ENCODE peak calls at places on chromosomes 7 and 10, in five cellular contexts. X is heart left ventricle, E is pancreas, W is mesendoderm, A is cardiac muscle cell. D is an unnamed sample.

GRCh38 chr10:96512997-96513685 is 585 bp downstream of the TLL2 start:
- DNase-seq in E (peak; percentile 54), W (no peak), A (peak; percentile 21), X (no peak), D (no peak)

GRCh38 chr10:71748671-71749191 is 24.6 kb downstream of the VSIR start:
- DNase-seq in X (peak; percentile 91), E (no peak), W (no peak), A (no peak), D (peak; percentile 28)

GRCh38 chr7:41295455-41295815 is 407.5 kb downstream of the INHBA start:
- DNase-seq in X (no peak), W (no peak), E (no peak), A (no peak), D (no peak)

GRCh38 chr10:88157981-88158465 is 294.6 kb downstream of the PTEN start:
- DNase-seq in X (no peak), A (no peak), W (no peak), E (no peak), D (no peak)

GRCh38 chr7:25391295-25391861 is 163.1 kb upstream of the NPVF start:
- DNase-seq in A (peak; percentile 29), E (no peak), X (no peak), W (peak; percentile 18), D (no peak)

GRCh38 chr7:82760092-82760491 is 316.5 kb upstream of the CACNA2D1 start:
- DNase-seq in A (no peak), E (no peak), W (peak; percentile 6), X (no peak), D (no peak)

GRCh38 chr7:54349259-54349658 is 192.9 kb upstream of the VSTM2A start:
- DNase-seq in E (no peak), W (peak; percentile 3), A (no peak), X (no peak), D (no peak)

GRCh38 chr10:108911814-108912541 is 1011.3 kb downstream of the XPNPEP1 start:
- DNase-seq in W (peak; percentile 96), X (peak; percentile 65), E (peak; percentile 74), A (no peak), D (peak; percentile 13)

GRCh38 chr7:16982640-16983103 is 100.9 kb upstream of the AGR3 start:
- DNase-seq in X (no peak), W (peak; percentile 57), A (peak; percentile 45), E (no peak), D (no peak)

GRCh38 chr10:88932539-88933256 is 19.9 kb downstream of the ACTA2 start:
- DNase-seq in E (no peak), A (peak; percentile 84), W (peak; percentile 91), X (no peak), D (peak; percentile 42)

GRCh38 chr7:133331861-133332260 is 79.0 kb downstream of the EXOC4 start:
- DNase-seq in W (no peak), A (no peak), E (no peak), X (no peak), D (no peak)

GRCh38 chr7:134741901-134742635 is 37.4 kb upstream of the CALD1 start:
- DNase-seq in A (no peak), E (no peak), W (peak; percentile 98), X (peak; percentile 65), D (no peak)

GRCh38 chr7:55558962-55559920 is 13.1 kb downstream of the VOPP1 start:
- DNase-seq in X (no peak), A (no peak), W (no peak), E (no peak), D (no peak)

GRCh38 chr10:108673756-108674155 is 1249.6 kb downstream of the XPNPEP1 start:
- DNase-seq in X (no peak), W (no peak), A (no peak), E (no peak), D (no peak)

GRCh38 chr7:38975944-38976392 is 1.7 kb upstream of the POU6F2 start:
- DNase-seq in A (peak; percentile 42), E (no peak), X (peak; percentile 55), W (peak; percentile 54), D (no peak)

GRCh38 chr10:31838065-31838464 is 90.6 kb downstream of the ARHGAP12 start:
- DNase-seq in W (no peak), A (no peak), E (no peak), X (no peak), D (no peak)

GRCh38 chr7:65983965-65984654 is 2.1 kb upstream of the GUSB start:
- DNase-seq in E (no peak), X (no peak), W (no peak), A (no peak), D (no peak)

GRCh38 chr7:94272821-94273583 is 121.7 kb upstream of the COL1A2 start:
- DNase-seq in A (no peak), W (no peak), E (no peak), X (no peak), D (no peak)

GRCh38 chr7:46208635-46209525 is 287.8 kb upstream of the IGFBP3 start:
- DNase-seq in A (no peak), E (no peak), W (no peak), X (no peak), D (no peak)

GRCh38 chr7:105388373-105389089 is at the start of gene SRPK2:
- DNase-seq in W (peak; percentile 85), A (peak; percentile 92), X (peak; percentile 91), E (peak; percentile 79), D (peak; percentile 14)

GRCh38 chr7:100588438-100588837 is 2.3 kb downstream of the FBXO24 start:
- DNase-seq in E (no peak), W (no peak), X (no peak), A (peak; percentile 39), D (no peak)

GRCh38 chr7:149457766-149458165 is 3.1 kb downstream of the ZNF777 start:
- DNase-seq in X (no peak), E (no peak), A (no peak), W (no peak), D (no peak)

GRCh38 chr10:67836972-67837371 is 1.0 kb downstream of the DNAJC12 start:
- DNase-seq in W (no peak), A (no peak), X (no peak), E (no peak), D (no peak)

GRCh38 chr7:46830-47140 is 145.6 kb upstream of the FAM20C start:
- DNase-seq in X (no peak), W (no peak), E (no peak), A (no peak), D (no peak)

GRCh38 chr7:1920266-1920681 is 250.2 kb downstream of the ELFN1 start:
- DNase-seq in A (no peak), W (no peak), E (peak; percentile 22), X (no peak), D (no peak)

GRCh38 chr7:145884716-145885514 is 231.7 kb upstream of the CNTNAP2 start:
- DNase-seq in A (no peak), W (no peak), E (no peak), X (no peak), D (no peak)

GRCh38 chr7:11517853-11518252 is 314.1 kb downstream of the THSD7A start:
- DNase-seq in E (no peak), X (no peak), W (peak; percentile 66), A (no peak), D (no peak)

GRCh38 chr7:114574384-114574783 is 159.8 kb downstream of the FOXP2 start:
- DNase-seq in E (no peak), X (no peak), W (peak; percentile 81), A (no peak), D (no peak)

GRCh38 chr10:88245974-88246511 is 337.1 kb downstream of the RNLS start:
- DNase-seq in W (no peak), E (no peak), A (peak; percentile 21), X (no peak), D (no peak)

GRCh38 chr7:28666144-28666543 is 253.8 kb downstream of the CREB5 start:
- DNase-seq in A (no peak), E (no peak), W (no peak), X (no peak), D (no peak)

GRCh38 chr10:25222085-25222660 is 47.4 kb downstream of the GPR158 start:
- DNase-seq in A (no peak), W (no peak), E (no peak), X (no peak), D (peak; percentile 22)

GRCh38 chr10:24816997-24817396 is 93.3 kb upstream of the ARHGAP21 start:
- DNase-seq in W (no peak), X (no peak), A (no peak), E (no peak), D (no peak)

GRCh38 chr10:71831646-71832552 is 19.2 kb downstream of the PSAP start:
- DNase-seq in A (no peak), W (no peak), E (no peak), X (no peak), D (no peak)

GRCh38 chr10:124459395-124459794 is 2.2 kb upstream of the LHPP start:
- DNase-seq in W (peak; percentile 92), E (no peak), X (no peak), A (no peak), D (no peak)
- H3K27ac ChIP-seq in W (no peak overlapping the region), E (no peak overlapping the region), X (no peak overlapping the region), A (no peak overlapping the region), D (no peak overlapping the region)

GRCh38 chr10:121695731-121696464 is 97.7 kb upstream of the FGFR2 start:
- DNase-seq in W (no peak), X (no peak), A (no peak), E (no peak), D (peak; percentile 31)
- H3K27ac ChIP-seq in W (no peak overlapping the region), X (no peak overlapping the region), A (peak overlapping the region; percentile 61), E (no peak overlapping the region), D (no peak overlapping the region)

DNA sequence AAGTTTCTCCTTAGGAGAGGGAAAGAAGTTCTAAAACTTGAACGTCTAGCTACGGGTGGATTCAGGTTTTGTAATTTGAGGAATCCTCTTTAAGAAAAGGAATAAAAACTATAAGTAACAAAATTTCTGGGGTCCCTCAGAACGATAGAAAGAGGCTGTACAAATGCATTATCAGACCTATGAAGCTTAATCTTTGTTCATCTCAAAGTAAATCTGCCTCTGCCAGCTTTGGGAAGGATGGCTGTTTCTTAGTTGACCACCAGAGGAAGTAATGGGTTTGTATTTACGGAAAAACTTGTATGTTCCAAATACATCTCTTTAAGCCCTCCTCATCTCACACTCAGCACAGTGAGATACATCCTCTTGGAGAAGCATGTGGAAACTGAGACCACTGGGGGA is 864 bp downstream of the PSTK start:
- DNase-seq in W (peak; percentile 68), E (no peak), A (peak; percentile 24), X (no peak), D (no peak)
- H3K27ac ChIP-seq in W (no peak overlapping the region), E (no peak overlapping the region), A (no peak overlapping the region), X (no peak overlapping the region), D (no peak overlapping the region)

DNA sequence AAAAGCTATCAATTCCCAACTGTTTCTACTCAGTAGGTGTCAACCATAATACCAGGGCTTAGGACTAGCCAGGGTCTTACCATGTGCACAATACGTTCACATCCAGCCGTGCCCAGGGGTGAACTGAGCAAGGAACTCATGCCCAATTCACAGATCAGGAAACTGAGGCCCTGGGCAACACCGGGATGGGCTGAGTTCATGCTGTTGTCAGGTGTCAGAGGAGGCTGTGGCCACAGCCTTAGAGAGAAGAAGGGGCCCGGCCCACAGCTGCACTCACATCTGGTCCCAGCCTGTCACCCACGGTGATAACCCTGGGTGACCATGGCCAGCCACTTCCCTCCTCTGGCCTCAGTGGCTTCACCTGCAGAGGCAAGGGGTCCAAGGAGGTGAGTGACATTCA is 92.0 kb downstream of the FAM53B start:
- DNase-seq in E (no peak), W (no peak), X (no peak), A (no peak), D (no peak)
- H3K27ac ChIP-seq in E (no peak overlapping the region), W (no peak overlapping the region), X (no peak overlapping the region), A (no peak overlapping the region), D (no peak overlapping the region)

DNA sequence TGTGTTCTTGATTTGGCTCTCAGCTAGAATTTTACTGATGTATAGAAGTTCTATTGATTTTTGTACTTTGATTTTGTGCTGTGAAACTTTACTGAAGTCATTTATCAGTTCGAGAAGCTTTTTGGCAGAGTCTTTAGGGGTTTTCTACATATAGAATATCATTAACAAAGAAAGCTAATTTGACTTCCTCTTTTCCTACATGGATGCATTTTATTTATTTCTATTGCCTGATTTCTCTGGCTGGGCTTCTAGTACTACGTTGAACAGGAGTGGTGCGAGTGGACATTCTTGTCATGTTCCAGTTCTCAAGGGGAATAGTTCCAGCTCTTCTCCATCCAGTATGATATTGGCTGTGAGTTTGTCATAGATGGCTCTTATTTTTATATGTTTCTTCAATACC is 65.4 kb downstream of the RNF133 start:
- DNase-seq in A (no peak), X (no peak), W (no peak), E (no peak), D (no peak)
- H3K27ac ChIP-seq in A (no peak overlapping the region), X (no peak overlapping the region), W (no peak overlapping the region), E (no peak overlapping the region), D (no peak overlapping the region)